ENCODE peak calls at places on chromosome 7, in seven cellular contexts. R is A549; O is foreskin fibroblast; L is CD8-positive, alpha-beta T cell; C is fibroblast of villous mesenchyme; T is choroid plexus epithelial cell; G is astrocyte of the spinal cord. V is an unnamed sample.

GRCh38 chr7:76358053-76358477 is 726 bp downstream of the YWHAG start:
- DNase-seq in R (peak), O (no peak), L (peak), C (peak), T (peak), G (peak), V (no peak)

GRCh38 chr7:121286742-121287699 is 41.8 kb upstream of the WNT16 start:
- DNase-seq in R (no peak), O (no peak), L (no peak), C (no peak), T (peak), G (peak), V (no peak)

GRCh38 chr7:142352543-142352942 is 94.7 kb upstream of the PRSS58 start:
- DNase-seq in R (no peak), O (no peak), L (no peak), C (peak), T (no peak), G (no peak), V (no peak)

GRCh38 chr7:139728203-139728602 is 49.6 kb downstream of the HIPK2 start:
- DNase-seq in R (no peak), O (no peak), L (no peak), C (no peak), T (no peak), G (no peak), V (no peak)

GRCh38 chr7:17427924-17428323 is 129.5 kb downstream of the AHR start:
- DNase-seq in R (no peak), O (no peak), L (no peak), C (no peak), T (no peak), G (no peak), V (no peak)

GRCh38 chr7:155959894-155960293 is 147.6 kb upstream of the SHH start:
- DNase-seq in R (no peak), O (no peak), L (peak), C (no peak), T (no peak), G (peak), V (no peak)

GRCh38 chr7:7861211-7861633 is 107.4 kb upstream of the GLCCI1 start:
- DNase-seq in R (peak), O (peak), L (no peak), C (peak), T (peak), G (peak), V (peak)

GRCh38 chr7:25348066-25348595 is 119.8 kb upstream of the NPVF start:
- DNase-seq in R (no peak), O (no peak), L (no peak), C (no peak), T (no peak), G (no peak), V (no peak)

GRCh38 chr7:155798673-155799439 is 13.4 kb downstream of the SHH start:
- DNase-seq in R (no peak), O (no peak), L (no peak), C (no peak), T (no peak), G (no peak), V (no peak)

GRCh38 chr7:90320801-90321494 is at the start of gene FAM237B:
- DNase-seq in R (peak), O (peak), L (no peak), C (peak), T (peak), G (peak), V (no peak)

GRCh38 chr7:116542618-116543017 is 17.8 kb downstream of the CAV1 start:
- DNase-seq in R (no peak), O (no peak), L (no peak), C (no peak), T (peak), G (peak), V (no peak)

GRCh38 chr7:114087674-114088539 is 169.1 kb upstream of the PPP1R3A start:
- DNase-seq in R (no peak), O (no peak), L (no peak), C (no peak), T (no peak), G (no peak), V (no peak)

GRCh38 chr7:9200666-9201065 is 767.3 kb downstream of the NXPH1 start:
- DNase-seq in R (no peak), O (no peak), L (no peak), C (no peak), T (no peak), G (no peak), V (no peak)

GRCh38 chr7:47803846-47804245 is 144.4 kb downstream of the PKD1L1 start:
- DNase-seq in R (no peak), O (no peak), L (no peak), C (no peak), T (no peak), G (no peak), V (no peak)

GRCh38 chr7:66609176-66609575 is 19.5 kb upstream of the KCTD7 start:
- DNase-seq in R (no peak), O (no peak), L (no peak), C (peak), T (no peak), G (no peak), V (no peak)

GRCh38 chr7:46229409-46229808 is 308.3 kb upstream of the IGFBP3 start:
- DNase-seq in R (peak), O (peak), L (no peak), C (peak), T (peak), G (peak), V (peak)

GRCh38 chr7:132865766-132866531 is 215.9 kb downstream of the CHCHD3 start:
- DNase-seq in R (no peak), O (peak), L (no peak), C (peak), T (peak), G (peak), V (peak)

GRCh38 chr7:6256709-6257535 is 15.5 kb downstream of the CYTH3 start:
- DNase-seq in R (no peak), O (peak), L (no peak), C (peak), T (peak), G (peak), V (no peak)

GRCh38 chr7:121187676-121188075 is 141.1 kb upstream of the WNT16 start:
- DNase-seq in R (no peak), O (peak), L (no peak), C (peak), T (peak), G (peak), V (no peak)

GRCh38 chr7:30166155-30166840 is 31.5 kb downstream of the MTURN start:
- DNase-seq in R (no peak), O (no peak), L (no peak), C (no peak), T (no peak), G (no peak), V (no peak)

GRCh38 chr7:142800103-142800502 is 29.3 kb downstream of the PRSS2 start:
- DNase-seq in R (no peak), O (no peak), L (no peak), C (no peak), T (no peak), G (no peak), V (no peak)

GRCh38 chr7:33932221-33932620 is 26.9 kb downstream of the BMPER start:
- DNase-seq in R (no peak), O (no peak), L (no peak), C (no peak), T (no peak), G (no peak), V (no peak)

GRCh38 chr7:157840174-157840912 is 503.5 kb downstream of the DNAJB6 start:
- DNase-seq in R (no peak), O (no peak), L (no peak), C (no peak), T (no peak), G (no peak), V (no peak)

GRCh38 chr7:131537581-131537980 is 18.8 kb downstream of the PODXL start:
- DNase-seq in R (no peak), O (no peak), L (no peak), C (peak), T (no peak), G (no peak), V (no peak)

GRCh38 chr7:90625562-90625961 is 29.4 kb downstream of the CDK14 start:
- DNase-seq in R (no peak), O (peak), L (no peak), C (peak), T (peak), G (peak), V (no peak)

GRCh38 chr7:155803418-155804376 is 8.6 kb downstream of the SHH start:
- DNase-seq in R (peak), O (no peak), L (no peak), C (no peak), T (no peak), G (no peak), V (no peak)

GRCh38 chr7:89283311-89283710 is 487.8 kb upstream of the TEX47 start:
- DNase-seq in R (no peak), O (no peak), L (no peak), C (no peak), T (no peak), G (no peak), V (no peak)

GRCh38 chr7:116356979-116357378 is 142.6 kb upstream of the CAV2 start:
- DNase-seq in R (no peak), O (no peak), L (no peak), C (peak), T (no peak), G (peak), V (no peak)

GRCh38 chr7:49791089-49791741 is 17.8 kb downstream of the VWC2 start:
- DNase-seq in R (peak), O (no peak), L (no peak), C (no peak), T (no peak), G (no peak), V (no peak)

GRCh38 chr7:82726038-82726800 is 282.6 kb upstream of the CACNA2D1 start:
- DNase-seq in R (no peak), O (no peak), L (no peak), C (no peak), T (no peak), G (peak), V (no peak)

GRCh38 chr7:130141858-130142653 is 63.1 kb downstream of the TMEM209 start:
- DNase-seq in R (no peak), O (no peak), L (no peak), C (no peak), T (no peak), G (no peak), V (no peak)

GRCh38 chr7:34044734-34045353 is 139.5 kb downstream of the BMPER start:
- DNase-seq in R (no peak), O (no peak), L (no peak), C (no peak), T (no peak), G (no peak), V (no peak)

GRCh38 chr7:5408777-5409176 is 14.9 kb downstream of the TNRC18 start:
- DNase-seq in R (no peak), O (peak), L (no peak), C (peak), T (peak), G (peak), V (no peak)

GRCh38 chr7:2520131-2520807 is 695 bp downstream of the LFNG start:
- DNase-seq in R (peak), O (no peak), L (no peak), C (no peak), T (no peak), G (no peak), V (no peak)
- TF ChIP-seq CTCF in R (no peak), O (no peak), L (no peak), C (no peak), T (no peak), G (peak), V (no peak)

GRCh38 chr7:135662123-135662372 is 266 bp upstream of the STMP1 start:
- DNase-seq in R (no peak), O (no peak), L (no peak), C (no peak), T (no peak), G (no peak), V (no peak)
- H3K4me3 ChIP-seq in R (peak), O (peak), L (peak), C (peak), T (peak), G (peak), V (peak)

GRCh38 chr7:1017586-1018333 is 26.6 kb upstream of the GPR146 start:
- DNase-seq in R (no peak), O (no peak), L (no peak), C (no peak), T (no peak), G (no peak), V (no peak)

GRCh38 chr7:1015196-1015595 is 29.1 kb upstream of the GPR146 start:
- DNase-seq in R (no peak), O (no peak), L (no peak), C (no peak), T (no peak), G (no peak), V (no peak)

GRCh38 chr7:1014681-1015080 is 29.7 kb upstream of the GPR146 start:
- DNase-seq in R (no peak), O (no peak), L (no peak), C (no peak), T (no peak), G (no peak), V (no peak)

GRCh38 chr7:1016577-1017531 is 27.5 kb upstream of the GPR146 start:
- DNase-seq in R (no peak), O (no peak), L (no peak), C (no peak), T (no peak), G (no peak), V (no peak)

DNA sequence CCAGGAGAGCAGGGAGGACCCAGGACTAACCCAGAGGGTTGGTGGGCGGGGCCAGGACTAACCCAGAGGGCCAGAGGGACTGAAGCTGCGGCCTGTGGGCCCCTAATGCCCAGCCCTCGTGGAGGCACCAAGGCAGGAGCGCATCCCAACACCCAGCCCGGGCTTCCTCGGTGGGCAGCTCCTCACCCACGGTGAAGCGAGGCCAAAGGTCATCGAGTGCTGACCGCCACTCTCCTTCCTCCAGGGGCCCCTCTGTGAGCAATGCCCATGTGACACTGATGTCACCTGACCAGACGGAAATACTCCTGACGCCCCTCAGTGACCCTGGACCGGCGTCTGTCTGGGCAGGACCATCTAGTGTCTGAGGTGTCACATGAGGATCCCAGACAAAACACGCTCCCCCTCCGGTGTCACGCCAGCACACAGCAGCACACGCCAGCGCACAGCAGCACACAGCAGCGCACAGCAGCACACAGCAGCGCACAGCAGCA is 28.7 kb upstream of the GPR146 start:
- DNase-seq in R (no peak), O (no peak), L (no peak), C (no peak), T (peak), G (no peak), V (no peak)
- TF ChIP-seq CTCF in R (no peak), O (no peak), L (no peak), C (no peak), T (no peak), G (no peak), V (no peak)

GRCh38 chr7:43113622-43114450 is 1.4 kb downstream of the HECW1 start:
- DNase-seq in R (no peak), O (no peak), L (no peak), C (no peak), T (no peak), G (no peak), V (no peak)
- H3K4me3 ChIP-seq in R (peak), O (peak), L (no peak), C (no peak), T (peak), G (peak), V (peak)

GRCh38 chr7:137302075-137302474 is 41.5 kb downstream of the PTN start:
- DNase-seq in R (no peak), O (no peak), L (no peak), C (no peak), T (no peak), G (no peak), V (no peak)

GRCh38 chr7:137304624-137305235 is 38.8 kb downstream of the PTN start:
- DNase-seq in R (no peak), O (no peak), L (no peak), C (no peak), T (no peak), G (peak), V (no peak)
- TF ChIP-seq CTCF in R (no peak), O (no peak), L (no peak), C (no peak), T (no peak), G (peak), V (no peak)

V was measured in epithelial cell of proximal tubule.